ENCODE peak calls at places on chromosomes 2 and 18, in ten cellular contexts. One of them, this sample, is unnamed.

GRCh38 chr18:37299471-37300304 is 265.9 kb downstream of the CELF4 start:
- DNase-seq in H9: no peak
- DNase-seq in colonic mucosa: peak
- DNase-seq in neural crest cell: no peak
- DNase-seq in AG09309: peak
- DNase-seq in HFFc6: peak
- DNase-seq in gastrocnemius medialis: peak
- DNase-seq in IMR-90: peak
- DNase-seq in fibroblast of pulmonary artery: peak
- DNase-seq in Peyer's patch: peak
- DNase-seq in this sample: peak

GRCh38 chr2:21837561-21837960 is 713.8 kb downstream of the TDRD15 start:
- DNase-seq in H9: no peak
- DNase-seq in colonic mucosa: no peak
- DNase-seq in neural crest cell: no peak
- DNase-seq in AG09309: no peak
- DNase-seq in HFFc6: no peak
- DNase-seq in gastrocnemius medialis: no peak
- DNase-seq in IMR-90: no peak
- DNase-seq in fibroblast of pulmonary artery: no peak
- DNase-seq in Peyer's patch: no peak
- DNase-seq in this sample: no peak

GRCh38 chr18:48003426-48004349 is 73.2 kb upstream of the SMAD2 start:
- DNase-seq in H9: no peak
- DNase-seq in colonic mucosa: peak
- DNase-seq in neural crest cell: no peak
- DNase-seq in AG09309: no peak
- DNase-seq in HFFc6: peak
- DNase-seq in gastrocnemius medialis: no peak
- DNase-seq in IMR-90: no peak
- DNase-seq in fibroblast of pulmonary artery: peak
- DNase-seq in Peyer's patch: no peak
- DNase-seq in this sample: no peak

GRCh38 chr18:75548353-75548752 is 120.8 kb upstream of the SMIM21 start:
- DNase-seq in H9: peak
- DNase-seq in colonic mucosa: no peak
- DNase-seq in neural crest cell: peak
- DNase-seq in AG09309: no peak
- DNase-seq in HFFc6: no peak
- DNase-seq in gastrocnemius medialis: no peak
- DNase-seq in IMR-90: no peak
- DNase-seq in fibroblast of pulmonary artery: no peak
- DNase-seq in Peyer's patch: no peak
- DNase-seq in this sample: no peak

GRCh38 chr2:136238214-136238551 is 120.2 kb upstream of the CXCR4 start:
- DNase-seq in H9: no peak
- DNase-seq in colonic mucosa: no peak
- DNase-seq in neural crest cell: no peak
- DNase-seq in AG09309: no peak
- DNase-seq in HFFc6: no peak
- DNase-seq in gastrocnemius medialis: no peak
- DNase-seq in IMR-90: no peak
- DNase-seq in fibroblast of pulmonary artery: peak
- DNase-seq in Peyer's patch: no peak
- DNase-seq in this sample: no peak

GRCh38 chr2:37652199-37652640 is 19.2 kb downstream of the CDC42EP3 start:
- DNase-seq in H9: no peak
- DNase-seq in colonic mucosa: no peak
- DNase-seq in neural crest cell: no peak
- DNase-seq in AG09309: peak
- DNase-seq in HFFc6: peak
- DNase-seq in gastrocnemius medialis: peak
- DNase-seq in IMR-90: peak
- DNase-seq in fibroblast of pulmonary artery: peak
- DNase-seq in Peyer's patch: no peak
- DNase-seq in this sample: peak

GRCh38 chr2:8380026-8380425 is 301.8 kb upstream of the ID2 start:
- DNase-seq in H9: no peak
- DNase-seq in colonic mucosa: no peak
- DNase-seq in neural crest cell: no peak
- DNase-seq in AG09309: no peak
- DNase-seq in HFFc6: no peak
- DNase-seq in gastrocnemius medialis: peak
- DNase-seq in IMR-90: no peak
- DNase-seq in fibroblast of pulmonary artery: no peak
- DNase-seq in Peyer's patch: no peak
- DNase-seq in this sample: no peak

GRCh38 chr2:109377976-109378375 is 235.8 kb downstream of the SEPTIN10 start:
- DNase-seq in H9: peak
- DNase-seq in colonic mucosa: peak
- DNase-seq in neural crest cell: no peak
- DNase-seq in AG09309: no peak
- DNase-seq in HFFc6: no peak
- DNase-seq in gastrocnemius medialis: peak
- DNase-seq in IMR-90: no peak
- DNase-seq in fibroblast of pulmonary artery: no peak
- DNase-seq in Peyer's patch: peak
- DNase-seq in this sample: no peak

GRCh38 chr2:44789446-44789845 is 152.1 kb upstream of the SIX3 start:
- DNase-seq in H9: no peak
- DNase-seq in colonic mucosa: no peak
- DNase-seq in neural crest cell: no peak
- DNase-seq in AG09309: no peak
- DNase-seq in HFFc6: no peak
- DNase-seq in gastrocnemius medialis: no peak
- DNase-seq in IMR-90: no peak
- DNase-seq in fibroblast of pulmonary artery: no peak
- DNase-seq in Peyer's patch: no peak
- DNase-seq in this sample: no peak

GRCh38 chr18:13446581-13447470 is 228.3 kb downstream of the LDLRAD4 start:
- DNase-seq in H9: peak
- DNase-seq in colonic mucosa: no peak
- DNase-seq in neural crest cell: no peak
- DNase-seq in AG09309: no peak
- DNase-seq in HFFc6: no peak
- DNase-seq in gastrocnemius medialis: no peak
- DNase-seq in IMR-90: no peak
- DNase-seq in fibroblast of pulmonary artery: no peak
- DNase-seq in Peyer's patch: no peak
- DNase-seq in this sample: no peak

GRCh38 chr2:85353876-85354285 is 447 bp downstream of the RETSAT start:
- DNase-seq in H9: no peak
- DNase-seq in colonic mucosa: peak
- DNase-seq in neural crest cell: no peak
- DNase-seq in AG09309: no peak
- DNase-seq in HFFc6: peak
- DNase-seq in gastrocnemius medialis: peak
- DNase-seq in IMR-90: peak
- DNase-seq in fibroblast of pulmonary artery: peak
- DNase-seq in Peyer's patch: peak
- DNase-seq in this sample: no peak

GRCh38 chr2:27123302-27124150 is at the start of gene ABHD1:
- DNase-seq in H9: peak
- DNase-seq in colonic mucosa: peak
- DNase-seq in neural crest cell: peak
- DNase-seq in AG09309: no peak
- DNase-seq in HFFc6: no peak
- DNase-seq in gastrocnemius medialis: peak
- DNase-seq in IMR-90: no peak
- DNase-seq in fibroblast of pulmonary artery: no peak
- DNase-seq in Peyer's patch: peak
- DNase-seq in this sample: no peak

GRCh38 chr2:79994161-79994560 is 310.4 kb downstream of the LRRTM1 start:
- DNase-seq in H9: no peak
- DNase-seq in colonic mucosa: no peak
- DNase-seq in neural crest cell: no peak
- DNase-seq in AG09309: no peak
- DNase-seq in HFFc6: no peak
- DNase-seq in gastrocnemius medialis: no peak
- DNase-seq in IMR-90: peak
- DNase-seq in fibroblast of pulmonary artery: no peak
- DNase-seq in Peyer's patch: no peak
- DNase-seq in this sample: no peak

GRCh38 chr2:98586466-98587140 is 21.7 kb downstream of the COA5 start:
- DNase-seq in H9: no peak
- DNase-seq in colonic mucosa: no peak
- DNase-seq in neural crest cell: no peak
- DNase-seq in AG09309: no peak
- DNase-seq in HFFc6: no peak
- DNase-seq in gastrocnemius medialis: no peak
- DNase-seq in IMR-90: no peak
- DNase-seq in fibroblast of pulmonary artery: no peak
- DNase-seq in Peyer's patch: no peak
- DNase-seq in this sample: no peak

GRCh38 chr2:147844691-147845607 is at the start of gene ACVR2A:
- DNase-seq in H9: peak
- DNase-seq in colonic mucosa: peak
- DNase-seq in neural crest cell: peak
- DNase-seq in AG09309: no peak
- DNase-seq in HFFc6: peak
- DNase-seq in gastrocnemius medialis: peak
- DNase-seq in IMR-90: peak
- DNase-seq in fibroblast of pulmonary artery: peak
- DNase-seq in Peyer's patch: peak
- DNase-seq in this sample: no peak

GRCh38 chr2:173823540-173823939 is 141.6 kb downstream of the SP3 start:
- DNase-seq in H9: no peak
- DNase-seq in colonic mucosa: no peak
- DNase-seq in neural crest cell: no peak
- DNase-seq in AG09309: no peak
- DNase-seq in HFFc6: no peak
- DNase-seq in gastrocnemius medialis: no peak
- DNase-seq in IMR-90: no peak
- DNase-seq in fibroblast of pulmonary artery: no peak
- DNase-seq in Peyer's patch: no peak
- DNase-seq in this sample: no peak

GRCh38 chr18:76405761-76406356 is 89.2 kb downstream of the ZNF516 start:
- DNase-seq in H9: peak
- DNase-seq in colonic mucosa: peak
- DNase-seq in neural crest cell: peak
- DNase-seq in AG09309: no peak
- DNase-seq in HFFc6: no peak
- DNase-seq in gastrocnemius medialis: peak
- DNase-seq in IMR-90: peak
- DNase-seq in fibroblast of pulmonary artery: peak
- DNase-seq in Peyer's patch: no peak
- DNase-seq in this sample: no peak

GRCh38 chr2:36355157-36355889 is at the start of gene CRIM1:
- DNase-seq in H9: peak
- DNase-seq in colonic mucosa: peak
- DNase-seq in neural crest cell: peak
- DNase-seq in AG09309: peak
- DNase-seq in HFFc6: peak
- DNase-seq in gastrocnemius medialis: peak
- DNase-seq in IMR-90: peak
- DNase-seq in fibroblast of pulmonary artery: peak
- DNase-seq in Peyer's patch: peak
- DNase-seq in this sample: peak

GRCh38 chr2:217934321-217935131 is 68.3 kb downstream of the TNS1 start:
- DNase-seq in H9: no peak
- DNase-seq in colonic mucosa: peak
- DNase-seq in neural crest cell: no peak
- DNase-seq in AG09309: peak
- DNase-seq in HFFc6: peak
- DNase-seq in gastrocnemius medialis: peak
- DNase-seq in IMR-90: peak
- DNase-seq in fibroblast of pulmonary artery: peak
- DNase-seq in Peyer's patch: no peak
- DNase-seq in this sample: peak

GRCh38 chr2:15560404-15560987 is 638 bp downstream of the NBAS start:
- DNase-seq in H9: no peak
- DNase-seq in colonic mucosa: peak
- DNase-seq in neural crest cell: no peak
- DNase-seq in AG09309: no peak
- DNase-seq in HFFc6: peak
- DNase-seq in gastrocnemius medialis: no peak
- DNase-seq in IMR-90: peak
- DNase-seq in fibroblast of pulmonary artery: peak
- DNase-seq in Peyer's patch: peak
- DNase-seq in this sample: no peak

GRCh38 chr2:27308359-27308875 is at the start of gene UCN:
- DNase-seq in H9: peak
- DNase-seq in colonic mucosa: peak
- DNase-seq in neural crest cell: peak
- DNase-seq in AG09309: no peak
- DNase-seq in HFFc6: peak
- DNase-seq in gastrocnemius medialis: no peak
- DNase-seq in IMR-90: peak
- DNase-seq in fibroblast of pulmonary artery: peak
- DNase-seq in Peyer's patch: no peak
- DNase-seq in this sample: no peak

GRCh38 chr18:55577812-55578539 is 10.0 kb downstream of the TCF4 start:
- DNase-seq in H9: no peak
- DNase-seq in colonic mucosa: no peak
- DNase-seq in neural crest cell: no peak
- DNase-seq in AG09309: no peak
- DNase-seq in HFFc6: no peak
- DNase-seq in gastrocnemius medialis: no peak
- DNase-seq in IMR-90: no peak
- DNase-seq in fibroblast of pulmonary artery: no peak
- DNase-seq in Peyer's patch: no peak
- DNase-seq in this sample: no peak
- TF ChIP-seq CTCF in H9: peak
- TF ChIP-seq CTCF in colonic mucosa: no peak
- TF ChIP-seq CTCF in neural crest cell: peak
- TF ChIP-seq CTCF in AG09309: no peak
- TF ChIP-seq CTCF in HFFc6: peak
- TF ChIP-seq CTCF in gastrocnemius medialis: no peak
- TF ChIP-seq CTCF in IMR-90: no peak
- TF ChIP-seq CTCF in fibroblast of pulmonary artery: no peak
- TF ChIP-seq CTCF in Peyer's patch: no peak
- TF ChIP-seq CTCF in this sample: peak

GRCh38 chr2:111069722-111070121 is 51.0 kb upstream of the BCL2L11 start:
- DNase-seq in H9: no peak
- DNase-seq in colonic mucosa: no peak
- DNase-seq in neural crest cell: no peak
- DNase-seq in AG09309: no peak
- DNase-seq in HFFc6: no peak
- DNase-seq in gastrocnemius medialis: no peak
- DNase-seq in IMR-90: no peak
- DNase-seq in fibroblast of pulmonary artery: no peak
- DNase-seq in Peyer's patch: no peak
- DNase-seq in this sample: no peak
- TF ChIP-seq CTCF in H9: peak
- TF ChIP-seq CTCF in colonic mucosa: no peak
- TF ChIP-seq CTCF in neural crest cell: peak
- TF ChIP-seq CTCF in AG09309: no peak
- TF ChIP-seq CTCF in HFFc6: peak
- TF ChIP-seq CTCF in gastrocnemius medialis: no peak
- TF ChIP-seq CTCF in IMR-90: no peak
- TF ChIP-seq CTCF in fibroblast of pulmonary artery: peak
- TF ChIP-seq CTCF in Peyer's patch: no peak
- TF ChIP-seq CTCF in this sample: no peak

GRCh38 chr2:74886811-74887210 is 52.9 kb downstream of the HK2 start:
- DNase-seq in H9: no peak
- DNase-seq in colonic mucosa: no peak
- DNase-seq in neural crest cell: no peak
- DNase-seq in AG09309: no peak
- DNase-seq in HFFc6: peak
- DNase-seq in gastrocnemius medialis: no peak
- DNase-seq in IMR-90: no peak
- DNase-seq in fibroblast of pulmonary artery: no peak
- DNase-seq in Peyer's patch: no peak
- DNase-seq in this sample: no peak
- TF ChIP-seq CTCF in H9: peak
- TF ChIP-seq CTCF in colonic mucosa: no peak
- TF ChIP-seq CTCF in neural crest cell: no peak
- TF ChIP-seq CTCF in AG09309: no peak
- TF ChIP-seq CTCF in HFFc6: peak
- TF ChIP-seq CTCF in gastrocnemius medialis: no peak
- TF ChIP-seq CTCF in IMR-90: no peak
- TF ChIP-seq CTCF in fibroblast of pulmonary artery: peak
- TF ChIP-seq CTCF in Peyer's patch: no peak
- TF ChIP-seq CTCF in this sample: no peak

GRCh38 chr2:9768388-9768787 is 74.9 kb upstream of the TAF1B start:
- DNase-seq in H9: peak
- DNase-seq in colonic mucosa: no peak
- DNase-seq in neural crest cell: peak
- DNase-seq in AG09309: no peak
- DNase-seq in HFFc6: no peak
- DNase-seq in gastrocnemius medialis: peak
- DNase-seq in IMR-90: no peak
- DNase-seq in fibroblast of pulmonary artery: no peak
- DNase-seq in Peyer's patch: peak
- DNase-seq in this sample: no peak
- TF ChIP-seq CTCF in H9: peak
- TF ChIP-seq CTCF in colonic mucosa: peak
- TF ChIP-seq CTCF in neural crest cell: peak
- TF ChIP-seq CTCF in AG09309: no peak
- TF ChIP-seq CTCF in HFFc6: no peak
- TF ChIP-seq CTCF in gastrocnemius medialis: peak
- TF ChIP-seq CTCF in IMR-90: peak
- TF ChIP-seq CTCF in fibroblast of pulmonary artery: peak
- TF ChIP-seq CTCF in Peyer's patch: peak
- TF ChIP-seq CTCF in this sample: no peak

This sample was measured in AG09319.